ENCODE peak calls at places on chromosomes 11 and 22, in five cellular contexts. Z, Y, H, W and B are unnamed samples.

GRCh38 chr11:134659882-134660281 is 247.8 kb upstream of the B3GAT1 start:
- DNase-seq in Y (peak), W (no peak), Z (no peak), H (no peak), B (peak)

GRCh38 chr11:116700586-116701220 is 72.1 kb downstream of the BUD13 start:
- DNase-seq in W (no peak), H (no peak), Y (peak), Z (no peak), B (peak)

GRCh38 chr11:128334311-128335044 is 252.9 kb downstream of the ETS1 start:
- DNase-seq in W (peak), Z (no peak), H (peak), Y (no peak), B (peak)

GRCh38 chr22:43312608-43313007 is 30.6 kb downstream of the SCUBE1 start:
- DNase-seq in H (no peak), Y (no peak), W (no peak), Z (no peak), B (no peak)

GRCh38 chr11:118618115-118618990 is 10.9 kb downstream of the PHLDB1 start:
- DNase-seq in W (peak), Y (no peak), Z (peak), H (no peak), B (peak)

GRCh38 chr11:422249-422656 is 7.5 kb upstream of the SIGIRR start:
- DNase-seq in Y (no peak), H (no peak), Z (no peak), W (no peak), B (no peak)

GRCh38 chr11:19935507-19935906 is 222.9 kb downstream of the NAV2 start:
- DNase-seq in H (no peak), Z (peak), W (no peak), Y (no peak), B (no peak)

GRCh38 chr22:39493759-39494158 is 8.3 kb upstream of the MIEF1 start:
- DNase-seq in H (no peak), Z (peak), W (peak), Y (no peak), B (no peak)

GRCh38 chr11:19536131-19536530 is 176.5 kb upstream of the NAV2 start:
- DNase-seq in W (no peak), Y (no peak), Z (no peak), H (no peak), B (no peak)

GRCh38 chr11:59746111-59746510 is 9.1 kb upstream of the STX3 start:
- DNase-seq in H (no peak), Z (no peak), W (no peak), Y (no peak), B (no peak)

GRCh38 chr11:12900496-12900895 is 108.6 kb upstream of the RASSF10 start:
- DNase-seq in W (no peak), Z (peak), Y (no peak), H (peak), B (no peak)

GRCh38 chr22:37284807-37285355 is 2.6 kb downstream of the CYTH4 start:
- DNase-seq in H (no peak), Z (no peak), W (peak), Y (no peak), B (peak)

GRCh38 chr11:14320020-14320419 is 39.0 kb downstream of the RRAS2 start:
- DNase-seq in Y (no peak), W (no peak), H (no peak), Z (no peak), B (no peak)

GRCh38 chr22:38412435-38413084 is 42.4 kb downstream of the KCNJ4 start:
- DNase-seq in W (peak), Y (peak), Z (peak), H (no peak), B (peak)

GRCh38 chr11:114135737-114136151 is 76.2 kb downstream of the ZBTB16 start:
- DNase-seq in H (no peak), Y (no peak), W (no peak), Z (peak), B (no peak)

GRCh38 chr22:24938741-24939341 is 7.7 kb downstream of the LHFPL7 start:
- DNase-seq in W (no peak), Z (peak), Y (no peak), H (peak), B (no peak)

GRCh38 chr11:100563541-100564280 is 123.4 kb upstream of the ARHGAP42 start:
- DNase-seq in W (no peak), Z (no peak), Y (no peak), H (no peak), B (no peak)

GRCh38 chr22:25745341-25746011 is 3.5 kb downstream of the MYO18B start:
- DNase-seq in H (no peak), W (no peak), Z (peak), Y (no peak), B (peak)

GRCh38 chr11:47259178-47259977 is 1.6 kb downstream of the NR1H3 start:
- DNase-seq in W (peak), Y (peak), Z (peak), H (no peak), B (no peak)

GRCh38 chr11:118277312-118277711 is 13.2 kb upstream of the MPZL2 start:
- DNase-seq in W (no peak), Z (no peak), H (peak), Y (no peak), B (no peak)

GRCh38 chr11:8698917-8699441 is 16.4 kb downstream of the RPL27A start:
- DNase-seq in W (no peak), Y (no peak), H (no peak), Z (no peak), B (peak)

GRCh38 chr11:3073029-3073435 is 15.8 kb upstream of the CARS1 start:
- DNase-seq in H (peak), Y (no peak), W (no peak), Z (peak), B (no peak)

GRCh38 chr11:128895505-128895904 is 4.3 kb downstream of the KCNJ5 start:
- DNase-seq in H (no peak), Z (no peak), W (no peak), Y (no peak), B (peak)

GRCh38 chr11:44978961-44979331 is 28.3 kb upstream of the TP53I11 start:
- DNase-seq in W (peak), Y (no peak), Z (no peak), H (no peak), B (no peak)

GRCh38 chr22:44891293-44891747 is 118.5 kb downstream of the PHF21B start:
- DNase-seq in W (no peak), Z (no peak), Y (peak), H (no peak), B (no peak)

GRCh38 chr11:86021390-86021789 is 47.5 kb downstream of the PICALM start:
- DNase-seq in W (no peak), Y (no peak), Z (no peak), H (no peak), B (no peak)